ENCODE peak calls at places on chromosomes 7 and 10, in nine cellular contexts. L is spleen, C is sigmoid colon, K is transverse colon, S is HL-60, H is upper lobe of left lung, Q is prostate gland, E is endothelial cell of umbilical vein, U is GM23338. R is an unnamed sample.

GRCh38 chr7:124251616-124252015 is 218.7 kb upstream of the TMEM229A start:
- DNase-seq in L (no peak), C (no peak), K (no peak), S (no peak), H (no peak), Q (no peak), E (no peak), U (no peak), R (no peak)

GRCh38 chr10:60032723-60033122 is 126.4 kb upstream of the CCDC6 start:
- DNase-seq in L (no peak), C (no peak), K (peak), S (peak), H (no peak), Q (peak), E (peak), U (peak), R (no peak)

GRCh38 chr10:133336131-133337078 is at the start of gene CALY:
- DNase-seq in L (peak), C (no peak), K (peak), S (no peak), H (peak), Q (no peak), E (no peak), U (peak), R (no peak)

GRCh38 chr7:83065714-83066113 is 97.0 kb downstream of the PCLO start:
- DNase-seq in L (no peak), C (no peak), K (no peak), S (peak), H (no peak), Q (no peak), E (peak), U (no peak), R (no peak)

GRCh38 chr10:119686465-119687191 is 35.4 kb downstream of the BAG3 start:
- DNase-seq in L (peak), C (peak), K (peak), S (no peak), H (peak), Q (peak), E (peak), U (peak), R (peak)

GRCh38 chr7:146172112-146172511 is 55.5 kb downstream of the CNTNAP2 start:
- DNase-seq in L (no peak), C (no peak), K (no peak), S (no peak), H (no peak), Q (no peak), E (no peak), U (peak), R (no peak)

GRCh38 chr10:60491162-60491561 is 101.5 kb upstream of the ANK3 start:
- DNase-seq in L (no peak), C (no peak), K (no peak), S (no peak), H (no peak), Q (no peak), E (no peak), U (no peak), R (no peak)

GRCh38 chr7:123437447-123437995 is 96.9 kb downstream of the IQUB start:
- DNase-seq in L (no peak), C (no peak), K (no peak), S (no peak), H (no peak), Q (no peak), E (no peak), U (no peak), R (no peak)

GRCh38 chr7:80100254-80100653 is 34.4 kb upstream of the GNAI1 start:
- DNase-seq in L (no peak), C (no peak), K (no peak), S (no peak), H (no peak), Q (no peak), E (no peak), U (no peak), R (no peak)

GRCh38 chr7:15757041-15757995 is 70.8 kb upstream of the MEOX2 start:
- DNase-seq in L (no peak), C (no peak), K (no peak), S (no peak), H (no peak), Q (no peak), E (peak), U (no peak), R (no peak)

GRCh38 chr10:78348416-78349164 is 314.9 kb downstream of the RPS24 start:
- DNase-seq in L (peak), C (peak), K (no peak), S (no peak), H (no peak), Q (no peak), E (no peak), U (no peak), R (peak)

GRCh38 chr10:77899080-77899477 is 27.5 kb downstream of the DLG5 start:
- DNase-seq in L (no peak), C (no peak), K (peak), S (no peak), H (peak), Q (peak), E (no peak), U (no peak), R (no peak)

GRCh38 chr10:48468130-48468790 is 136.6 kb downstream of the ARHGAP22 start:
- DNase-seq in L (no peak), C (no peak), K (no peak), S (no peak), H (no peak), Q (no peak), E (no peak), U (no peak), R (no peak)

GRCh38 chr10:115638246-115638645 is 545.1 kb downstream of the ATRNL1 start:
- DNase-seq in L (no peak), C (no peak), K (no peak), S (no peak), H (no peak), Q (no peak), E (no peak), U (no peak), R (no peak)

GRCh38 chr7:158432369-158433270 is 155.0 kb downstream of the PTPRN2 start:
- DNase-seq in L (peak), C (peak), K (peak), S (no peak), H (no peak), Q (peak), E (no peak), U (no peak), R (peak)

GRCh38 chr10:71950683-71951082 is 13.5 kb upstream of the CHST3 start:
- DNase-seq in L (no peak), C (no peak), K (no peak), S (no peak), H (no peak), Q (no peak), E (no peak), U (no peak), R (no peak)

GRCh38 chr10:77131214-77131613 is 506.4 kb downstream of the KCNMA1 start:
- DNase-seq in L (no peak), C (no peak), K (no peak), S (no peak), H (no peak), Q (no peak), E (no peak), U (no peak), R (no peak)

GRCh38 chr10:5555031-5555510 is 30.3 kb downstream of the CALML3 start:
- DNase-seq in L (peak), C (peak), K (peak), S (no peak), H (no peak), Q (no peak), E (no peak), U (no peak), R (peak)

GRCh38 chr7:137135654-137136350 is 207.7 kb downstream of the PTN start:
- DNase-seq in L (no peak), C (no peak), K (no peak), S (no peak), H (no peak), Q (no peak), E (no peak), U (no peak), R (no peak)

GRCh38 chr10:91627344-91628102 is 5.3 kb downstream of the PPP1R3C start:
- DNase-seq in L (no peak), C (no peak), K (no peak), S (no peak), H (no peak), Q (no peak), E (no peak), U (no peak), R (no peak)

GRCh38 chr10:6669269-6669859 is 89.3 kb upstream of the PRKCQ start:
- DNase-seq in L (no peak), C (no peak), K (no peak), S (no peak), H (no peak), Q (no peak), E (peak), U (peak), R (no peak)

GRCh38 chr10:1746796-1747195 is 9.5 kb upstream of the ADARB2 start:
- DNase-seq in L (no peak), C (no peak), K (no peak), S (no peak), H (no peak), Q (no peak), E (no peak), U (no peak), R (no peak)

GRCh38 chr7:50793115-50793946 is 10.6 kb upstream of the GRB10 start:
- DNase-seq in L (peak), C (peak), K (peak), S (no peak), H (peak), Q (peak), E (peak), U (peak), R (peak)

GRCh38 chr7:50791363-50791762 is 8.7 kb upstream of the GRB10 start:
- DNase-seq in L (no peak), C (no peak), K (no peak), S (no peak), H (no peak), Q (no peak), E (no peak), U (no peak), R (no peak)

GRCh38 chr7:50793947-50794570 is 11.4 kb upstream of the GRB10 start:
- DNase-seq in L (no peak), C (no peak), K (no peak), S (no peak), H (no peak), Q (no peak), E (no peak), U (no peak), R (no peak)

GRCh38 chr7:50791921-50792341 is 9.2 kb upstream of the GRB10 start:
- DNase-seq in L (no peak), C (no peak), K (no peak), S (no peak), H (no peak), Q (peak), E (peak), U (no peak), R (no peak)

DNA sequence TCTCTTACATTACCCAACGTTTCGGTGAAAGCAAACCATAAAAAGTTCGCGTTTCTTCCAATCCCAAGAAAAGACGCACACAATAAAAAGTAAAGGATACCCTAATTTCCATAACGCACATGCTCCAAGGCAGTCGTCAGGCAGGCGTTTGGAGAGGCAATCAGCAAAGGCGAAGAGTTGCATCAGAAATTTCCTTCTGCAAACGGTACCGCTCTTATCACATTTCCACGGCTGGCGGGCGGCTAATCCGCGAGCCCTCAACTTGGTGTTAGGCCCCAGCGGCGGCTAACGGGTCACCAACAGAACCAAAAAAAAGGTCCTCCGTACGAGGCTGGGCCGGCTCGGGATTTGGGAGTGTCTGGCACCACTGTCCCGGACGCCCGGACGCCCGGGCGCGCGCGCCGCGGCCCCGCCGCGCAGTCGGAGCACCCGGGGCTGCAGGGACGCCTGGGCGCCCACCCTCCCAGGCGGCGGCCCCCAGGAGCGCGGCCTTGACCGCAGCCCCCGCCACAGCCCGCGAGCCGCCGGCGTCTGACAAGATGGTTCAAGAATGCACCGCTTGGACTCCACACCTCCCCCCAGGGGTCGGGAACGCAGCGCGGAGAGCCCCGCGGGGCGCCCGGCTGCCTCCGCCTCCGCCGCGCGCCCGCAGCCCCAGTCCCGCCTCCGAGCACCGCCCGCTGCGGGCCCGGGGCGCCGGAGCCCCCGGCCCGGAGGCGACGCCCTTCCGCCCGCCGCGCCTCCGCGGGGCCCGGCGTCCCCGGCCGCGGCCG is 9.8 kb upstream of the GRB10 start:
- DNase-seq in L (peak), C (no peak), K (peak), S (no peak), H (peak), Q (no peak), E (peak), U (peak), R (no peak)
- TF ChIP-seq POLR2AphosphoS5 in L (no peak), C (no peak), K (no peak), S (peak), H (no peak), Q (peak), E (no peak), U (peak), R (no peak)

DNA sequence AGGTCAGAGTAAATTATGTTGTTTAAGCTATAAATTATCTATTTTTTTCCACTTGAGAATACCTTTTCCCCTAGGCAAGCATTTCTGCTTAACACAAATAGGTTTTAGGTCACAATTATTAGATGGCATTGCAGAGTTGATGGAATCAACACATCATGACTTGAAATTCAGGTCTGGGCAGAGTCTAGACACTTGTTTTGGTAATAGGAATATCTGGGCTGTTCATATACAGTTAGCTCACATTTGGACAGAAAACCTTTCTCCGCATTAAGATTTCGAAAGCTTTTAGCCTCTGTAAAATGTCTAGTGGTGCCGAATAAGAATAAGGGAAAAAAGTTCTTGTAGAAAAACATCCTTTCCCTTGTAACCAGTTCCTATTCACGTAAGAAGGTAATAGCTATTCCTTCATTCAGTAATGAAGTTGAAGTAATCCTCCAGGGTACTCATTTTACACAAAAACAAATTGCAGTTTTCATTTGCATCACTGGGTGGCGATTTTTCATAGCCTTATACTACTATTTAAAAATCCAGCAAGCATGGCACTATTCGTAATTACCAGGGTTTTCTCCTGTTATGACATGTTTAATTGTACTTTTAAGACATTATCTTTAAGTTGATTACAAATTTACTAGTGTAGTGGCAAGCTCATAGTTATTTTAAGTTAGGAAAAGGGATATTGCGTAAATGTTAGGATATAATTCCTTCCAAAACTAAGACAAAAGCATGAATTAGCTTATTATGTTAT is 37.0 kb downstream of the RPA3 start:
- DNase-seq in L (no peak), C (no peak), K (peak), S (no peak), H (no peak), Q (peak), E (peak), U (peak), R (no peak)
- H3K27ac ChIP-seq in L (peak), C (peak), K (peak), S (no peak), H (no peak), Q (peak), E (no peak), U (no peak), R (peak)

GRCh38 chr7:131327049-131327625 is 539 bp upstream of the MKLN1 start:
- DNase-seq in L (no peak), C (no peak), K (peak), S (no peak), H (no peak), Q (peak), E (peak), U (peak), R (peak)
- H3K4me3 ChIP-seq in L (peak), C (peak), K (peak), S (peak), H (peak), Q (peak), E (peak), U (peak), R (peak)

GRCh38 chr10:95742529-95742884 is 13.5 kb upstream of the ENTPD1 start:
- DNase-seq in L (no peak), C (no peak), K (peak), S (no peak), H (no peak), Q (peak), E (peak), U (no peak), R (no peak)

GRCh38 chr10:95742962-95743535 is 12.9 kb upstream of the ENTPD1 start:
- DNase-seq in L (no peak), C (no peak), K (no peak), S (no peak), H (no peak), Q (no peak), E (peak), U (no peak), R (no peak)

GRCh38 chr10:95739046-95739445 is 16.9 kb upstream of the ENTPD1 start:
- DNase-seq in L (no peak), C (no peak), K (no peak), S (no peak), H (no peak), Q (no peak), E (no peak), U (no peak), R (no peak)

GRCh38 chr10:95745487-95745886 is 10.5 kb upstream of the ENTPD1 start:
- DNase-seq in L (no peak), C (no peak), K (no peak), S (no peak), H (no peak), Q (no peak), E (no peak), U (no peak), R (no peak)

DNA sequence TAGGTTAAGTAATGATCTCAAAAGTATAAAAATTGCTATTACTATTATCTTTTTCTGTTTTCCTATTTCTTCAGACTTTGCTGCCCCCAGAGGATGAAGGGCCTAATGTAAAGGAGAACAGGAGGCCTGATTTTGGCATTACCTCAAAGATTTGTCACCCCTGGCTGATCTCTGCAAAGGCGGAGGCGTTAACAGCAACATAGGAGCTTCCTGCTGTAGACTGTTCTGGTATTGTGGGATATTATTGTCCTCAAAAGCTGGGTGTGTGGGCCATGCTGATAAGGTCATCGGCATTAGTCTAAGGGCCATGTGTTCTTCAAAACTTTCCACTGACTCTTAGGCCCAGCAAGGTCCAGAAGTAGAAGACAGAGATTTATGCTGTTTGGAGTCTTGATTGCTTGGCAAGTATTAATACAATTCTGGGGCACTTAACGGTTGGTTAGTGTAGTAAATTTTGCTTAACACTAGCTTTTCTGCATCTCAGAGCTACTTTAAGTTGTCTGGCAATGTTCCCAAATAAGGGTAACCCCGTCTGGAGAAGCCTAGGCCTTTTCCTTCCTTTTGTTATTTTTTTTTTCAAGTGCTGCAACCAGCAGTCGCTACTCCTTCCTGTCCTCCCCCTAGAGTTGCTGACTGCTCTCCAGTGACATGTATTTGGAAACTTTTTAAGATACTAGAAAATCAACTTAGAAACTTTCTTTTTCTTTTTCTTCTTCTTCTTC is 14.0 kb upstream of the ENTPD1 start:
- DNase-seq in L (no peak), C (no peak), K (peak), S (no peak), H (no peak), Q (no peak), E (peak), U (peak), R (no peak)
- TF ChIP-seq POLR2AphosphoS5 in L (no peak), C (no peak), K (no peak), S (no peak), H (peak), Q (no peak), E (peak), U (no peak), R (no peak)

GRCh38 chr10:4384254-4384653 is 441.8 kb upstream of the AKR1E2 start:
- DNase-seq in L (no peak), C (no peak), K (no peak), S (no peak), H (no peak), Q (no peak), E (peak), U (no peak), R (no peak)
- H3K27ac ChIP-seq in L (no peak), C (peak), K (no peak), S (no peak), H (no peak), Q (no peak), E (no peak), U (no peak), R (no peak)

GRCh38 chr7:87598234-87599009 is 2.3 kb downstream of the ABCB1 start:
- DNase-seq in L (no peak), C (no peak), K (no peak), S (no peak), H (no peak), Q (no peak), E (no peak), U (no peak), R (no peak)

GRCh38 chr7:87596696-87597095 is 4.0 kb downstream of the ABCB1 start:
- DNase-seq in L (no peak), C (no peak), K (no peak), S (no peak), H (no peak), Q (no peak), E (no peak), U (no peak), R (no peak)

GRCh38 chr7:87599336-87599735 is 1.3 kb downstream of the ABCB1 start:
- DNase-seq in L (peak), C (no peak), K (peak), S (no peak), H (no peak), Q (no peak), E (no peak), U (no peak), R (no peak)

GRCh38 chr7:87604264-87604663 is 3.6 kb upstream of the ABCB1 start:
- DNase-seq in L (no peak), C (no peak), K (no peak), S (no peak), H (no peak), Q (no peak), E (no peak), U (no peak), R (no peak)

GRCh38 chr7:87600130-87601124 is at the start of gene ABCB1:
- DNase-seq in L (peak), C (peak), K (peak), S (no peak), H (peak), Q (no peak), E (peak), U (peak), R (peak)
- H3K4me3 ChIP-seq in L (peak), C (peak), K (peak), S (no peak), H (no peak), Q (peak), E (peak), U (peak), R (peak)